ENCODE peak calls at places on chromosomes 13 and 19, in four cellular contexts. U, J, E and T are unnamed samples.

GRCh38 chr13:101149735-101150380 is 266.4 kb downstream of the NALCN start:
- DNase-seq in U (no peak), J (no peak), E (no peak), T (peak)

GRCh38 chr13:34161829-34162544 is 344.0 kb downstream of the RFC3 start:
- DNase-seq in U (no peak), J (no peak), E (peak), T (no peak)

GRCh38 chr19:32558607-32559228 is 22.3 kb upstream of the PDCD5 start:
- DNase-seq in U (no peak), J (no peak), E (no peak), T (no peak)

GRCh38 chr13:102441085-102441484 is 39.2 kb upstream of the FGF14 start:
- DNase-seq in U (no peak), J (no peak), E (no peak), T (no peak)

GRCh38 chr13:109397285-109397684 is 389.1 kb downstream of the IRS2 start:
- DNase-seq in U (no peak), J (no peak), E (no peak), T (no peak)

GRCh38 chr13:109145631-109146030 is 516.2 kb downstream of the MYO16 start:
- DNase-seq in U (peak), J (no peak), E (peak), T (peak)

GRCh38 chr13:27793377-27794074 is 1.2 kb downstream of the GSX1 start:
- DNase-seq in U (no peak), J (no peak), E (no peak), T (no peak)

GRCh38 chr13:38866649-38867048 is 124.0 kb downstream of the STOML3 start:
- DNase-seq in U (no peak), J (no peak), E (peak), T (no peak)

GRCh38 chr19:5038631-5039271 is 69.8 kb downstream of the KDM4B start:
- DNase-seq in U (no peak), J (no peak), E (peak), T (peak)

GRCh38 chr13:73514208-73514607 is 455.4 kb downstream of the KLF5 start:
- DNase-seq in U (no peak), J (no peak), E (no peak), T (no peak)

GRCh38 chr13:20658451-20658850 is 45.0 kb upstream of the IL17D start:
- DNase-seq in U (no peak), J (no peak), E (no peak), T (no peak)

GRCh38 chr13:78660130-78660857 is 1.3 kb upstream of the OBI1 start:
- DNase-seq in U (peak), J (no peak), E (no peak), T (no peak)

GRCh38 chr13:44465318-44465717 is 91.7 kb downstream of the SERP2 start:
- DNase-seq in U (no peak), J (no peak), E (no peak), T (no peak)